ENCODE peak calls at places on chromosomes 13 and 19, in four cellular contexts. X is left cardiac atrium; O is stimulated activated CD4-positive, alpha-beta T cell treated with anti-CD3 and anti-CD28 coated beads, Interleukin-12 subunit alpha, Interleukin-12 subunit beta, amount 100 ng/mL, for 4 hours; Y is T-helper 17 cell. Q is an unnamed sample.

GRCh38 chr13:80921556-80921955 is 580.6 kb upstream of the SPRY2 start:
- DNase-seq in O (no peak), X (no peak), Y (no peak), Q (no peak)

GRCh38 chr19:8004723-8005513 is 523 bp downstream of the ELAVL1 start:
- DNase-seq in X (peak; percentile 39), O (peak; percentile 24), Y (no peak), Q (peak; percentile 44)

GRCh38 chr13:50159613-50160012 is 144.4 kb downstream of the KCNRG start:
- DNase-seq in O (no peak), X (no peak), Y (no peak), Q (no peak)

GRCh38 chr13:94305463-94305862 is 174.0 kb downstream of the DCT start:
- DNase-seq in O (no peak), Y (no peak), X (no peak), Q (no peak)

GRCh38 chr13:48411281-48412099 is 1.4 kb downstream of the LPAR6 start:
- DNase-seq in X (no peak), O (no peak), Y (no peak), Q (no peak)

GRCh38 chr13:102710261-102710679 is 15.4 kb upstream of the METTL21C start:
- DNase-seq in O (no peak), X (no peak), Y (no peak), Q (no peak)

GRCh38 chr13:45224181-45224580 is 23.3 kb upstream of the KCTD4 start:
- DNase-seq in O (no peak), X (no peak), Y (no peak), Q (no peak)

GRCh38 chr19:16441661-16442071 is 30.1 kb downstream of the EPS15L1 start:
- DNase-seq in O (no peak), Y (no peak), X (no peak), Q (peak; percentile 33)

GRCh38 chr13:32940601-32941000 is 75.6 kb upstream of the KL start:
- DNase-seq in Y (no peak), X (peak; percentile 40), O (no peak), Q (no peak)

GRCh38 chr13:35388979-35389378 is 87.5 kb downstream of the MAB21L1 start:
- DNase-seq in X (no peak), O (no peak), Y (no peak), Q (no peak)

GRCh38 chr19:35236638-35237400 is 8.3 kb upstream of the FAM187B start:
- DNase-seq in X (no peak), O (no peak), Y (no peak), Q (no peak)

GRCh38 chr19:23817519-23817918 is 58.8 kb upstream of the ZNF681 start:
- DNase-seq in X (peak; percentile 20), Y (peak; percentile 10), O (peak; percentile 14), Q (peak; percentile 53)

GRCh38 chr19:38385804-38386257 is 2.0 kb downstream of the GGN start:
- DNase-seq in X (no peak), Y (no peak), O (no peak), Q (no peak)

GRCh38 chr19:17406887-17407196 is 1.4 kb upstream of the BST2 start:
- DNase-seq in Y (no peak), X (no peak), O (no peak), Q (no peak)

GRCh38 chr13:48078251-48078656 is 16.6 kb downstream of the MED4 start:
- DNase-seq in X (no peak), O (no peak), Y (no peak), Q (peak; percentile 10)

GRCh38 chr13:45966715-45967114 is 85.8 kb downstream of the ZC3H13 start:
- DNase-seq in Y (no peak), O (no peak), X (no peak), Q (no peak)

GRCh38 chr19:726993-727956 is 18.5 kb downstream of the PALM start:
- DNase-seq in Y (no peak), O (no peak), X (peak; percentile 28), Q (no peak)

GRCh38 chr19:18049390-18049789 is 37.3 kb downstream of the IL12RB1 start:
- DNase-seq in X (peak; percentile 97), O (no peak), Y (no peak), Q (no peak)

Q was measured in activated CD4-positive, alpha-beta T cell treated with anti-CD3 and anti-CD28 coated beads, Interleukin-2, amount 50 U/mL, for 48 hours.